ENCODE peak calls at places on chromosomes 2 and 18, in four cellular contexts. T, B, N and W are unnamed samples.

GRCh38 chr2:207531024-207531411 is 1.3 kb downstream of the CREB1 start:
- DNase-seq in T (no peak), B (no peak), N (no peak), W (no peak)

GRCh38 chr2:119826370-119826961 is 66.7 kb downstream of the PTPN4 start:
- DNase-seq in T (peak), B (no peak), N (peak), W (no peak)

GRCh38 chr2:33242845-33243244 is 233.6 kb upstream of the RASGRP3 start:
- DNase-seq in T (peak), B (no peak), N (peak), W (no peak)

GRCh38 chr18:38011446-38011845 is 445.8 kb upstream of the CELF4 start:
- DNase-seq in T (no peak), B (no peak), N (no peak), W (no peak)

GRCh38 chr2:22855761-22856184 is 529.2 kb upstream of the KLHL29 start:
- DNase-seq in T (no peak), B (no peak), N (no peak), W (no peak)

GRCh38 chr18:37565985-37566478 is 434 bp upstream of the CELF4 start:
- DNase-seq in T (peak), B (peak), N (peak), W (no peak)

GRCh38 chr2:16466133-16466820 is 199.4 kb downstream of the CYRIA start:
- DNase-seq in T (no peak), B (no peak), N (no peak), W (no peak)

GRCh38 chr2:221254281-221254680 is 317.8 kb downstream of the EPHA4 start:
- DNase-seq in T (no peak), B (no peak), N (no peak), W (no peak)

GRCh38 chr2:155060906-155061305 is 362.4 kb downstream of the KCNJ3 start:
- DNase-seq in T (no peak), B (no peak), N (no peak), W (no peak)

DNA sequence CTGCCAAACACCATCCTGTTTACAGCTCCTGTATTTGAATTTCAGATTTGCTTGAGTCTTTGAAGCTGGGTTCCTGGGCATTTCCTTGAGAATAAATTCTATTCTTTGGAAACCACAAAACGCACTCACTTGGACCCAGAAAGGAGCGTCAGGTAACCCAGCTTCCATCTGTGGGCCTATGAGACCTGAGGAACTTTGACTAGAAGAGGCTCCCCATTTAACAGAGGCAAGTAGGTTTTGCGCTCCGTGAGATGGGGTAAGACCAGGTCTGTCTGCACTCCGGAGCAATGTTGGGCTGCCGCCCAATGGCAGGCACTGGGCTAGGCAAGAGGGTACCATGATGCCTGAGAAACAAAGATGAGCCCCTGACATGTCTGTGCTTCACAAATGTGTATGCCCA is 1.9 kb downstream of the EDAR start:
- DNase-seq in T (no peak), B (no peak), N (no peak), W (no peak)
- TF ChIP-seq CTCF in T (no peak), B (no peak), N (no peak), W (no peak)

GRCh38 chr2:24350826-24351626 is 9.3 kb downstream of the ITSN2 start:
- DNase-seq in T (no peak), B (no peak), N (no peak), W (no peak)

GRCh38 chr2:24353364-24353763 is 7.0 kb downstream of the ITSN2 start:
- DNase-seq in T (no peak), B (no peak), N (no peak), W (no peak)

GRCh38 chr2:24352664-24353063 is 7.7 kb downstream of the ITSN2 start:
- DNase-seq in T (no peak), B (no peak), N (peak), W (no peak)

GRCh38 chr2:24351627-24351938 is 8.8 kb downstream of the ITSN2 start:
- DNase-seq in T (no peak), B (no peak), N (no peak), W (no peak)

GRCh38 chr2:24351981-24352380 is 8.4 kb downstream of the ITSN2 start:
- DNase-seq in T (no peak), B (no peak), N (no peak), W (no peak)
- TF ChIP-seq CTCF in T (peak), B (no peak), N (no peak), W (no peak)

DNA sequence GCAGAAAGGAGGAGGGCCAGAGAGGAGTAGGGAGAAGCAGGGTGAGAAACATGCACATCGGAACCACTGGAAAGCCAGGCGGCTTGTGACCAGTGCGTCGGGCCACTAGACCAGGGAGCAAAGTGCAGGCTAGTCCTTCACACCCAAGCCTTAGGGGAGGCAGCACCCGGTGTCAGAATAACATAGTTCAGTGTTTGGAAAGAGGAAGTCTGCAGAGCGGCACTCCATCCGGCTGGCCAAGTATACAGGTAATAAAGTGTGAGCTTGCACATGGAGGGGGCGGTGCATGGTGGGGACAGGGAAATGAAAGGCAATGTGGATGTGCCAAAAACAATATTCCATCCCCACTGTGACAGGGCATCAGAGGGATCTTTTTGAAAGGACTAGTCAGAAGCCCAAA is 69.7 kb downstream of the ZNF521 start:
- DNase-seq in T (no peak), B (no peak), N (no peak), W (no peak)
- TF ChIP-seq CTCF in T (no peak), B (no peak), N (no peak), W (no peak)

DNA sequence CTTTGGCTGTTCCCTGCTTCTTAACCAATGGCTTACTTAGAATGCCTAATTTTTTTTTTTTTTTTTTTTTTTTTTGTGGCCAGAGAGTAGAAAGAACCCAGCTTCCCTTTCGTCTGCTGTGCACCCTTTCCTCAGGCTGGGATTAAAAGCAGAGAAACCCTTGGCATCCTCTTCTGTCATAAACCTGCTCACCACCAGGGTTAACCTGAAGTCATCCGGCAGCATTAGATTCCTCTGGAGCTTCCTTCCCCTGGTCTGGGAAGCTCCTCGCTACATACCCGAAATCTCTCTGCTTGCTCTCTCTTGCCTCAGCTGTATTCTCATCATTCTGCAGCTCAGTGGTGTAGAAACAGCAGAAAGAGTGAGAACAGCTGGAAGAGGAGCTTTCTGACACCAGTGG is 339.1 kb upstream of the MEIS1 start:
- DNase-seq in T (no peak), B (no peak), N (no peak), W (no peak)
- TF ChIP-seq CTCF in T (no peak), B (no peak), N (no peak), W (no peak)

DNA sequence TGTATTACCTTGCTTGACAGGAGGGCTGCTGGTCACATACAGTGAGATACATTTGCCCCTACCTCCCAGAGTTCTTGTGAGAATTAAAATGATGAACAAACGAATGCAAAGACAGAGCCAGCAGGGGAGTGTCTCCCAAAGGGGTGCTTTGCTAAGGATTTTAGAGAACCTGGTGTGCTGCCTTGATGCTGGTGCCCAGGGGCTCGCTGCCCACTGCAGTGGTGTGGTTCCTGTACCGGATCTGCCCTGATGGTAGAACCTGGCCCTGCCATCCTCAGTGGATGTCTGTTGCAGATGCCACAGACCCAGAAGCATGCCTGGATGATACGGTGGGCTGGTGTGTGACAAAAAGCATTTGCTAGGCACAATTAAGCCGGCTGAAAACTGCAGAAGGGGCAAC is 414.8 kb upstream of the HS6ST1 start:
- DNase-seq in T (no peak), B (no peak), N (no peak), W (no peak)
- TF ChIP-seq CTCF in T (no peak), B (no peak), N (no peak), W (no peak)

GRCh38 chr2:158998486-158999248 is 30.2 kb downstream of the TANC1 start:
- DNase-seq in T (no peak), B (no peak), N (peak), W (no peak)

GRCh38 chr2:158997037-158997785 is 28.8 kb downstream of the TANC1 start:
- DNase-seq in T (no peak), B (no peak), N (no peak), W (no peak)

GRCh38 chr2:158994920-158995676 is 26.7 kb downstream of the TANC1 start:
- DNase-seq in T (no peak), B (no peak), N (no peak), W (no peak)

GRCh38 chr2:158995677-158996049 is 27.2 kb downstream of the TANC1 start:
- DNase-seq in T (no peak), B (no peak), N (no peak), W (no peak)

DNA sequence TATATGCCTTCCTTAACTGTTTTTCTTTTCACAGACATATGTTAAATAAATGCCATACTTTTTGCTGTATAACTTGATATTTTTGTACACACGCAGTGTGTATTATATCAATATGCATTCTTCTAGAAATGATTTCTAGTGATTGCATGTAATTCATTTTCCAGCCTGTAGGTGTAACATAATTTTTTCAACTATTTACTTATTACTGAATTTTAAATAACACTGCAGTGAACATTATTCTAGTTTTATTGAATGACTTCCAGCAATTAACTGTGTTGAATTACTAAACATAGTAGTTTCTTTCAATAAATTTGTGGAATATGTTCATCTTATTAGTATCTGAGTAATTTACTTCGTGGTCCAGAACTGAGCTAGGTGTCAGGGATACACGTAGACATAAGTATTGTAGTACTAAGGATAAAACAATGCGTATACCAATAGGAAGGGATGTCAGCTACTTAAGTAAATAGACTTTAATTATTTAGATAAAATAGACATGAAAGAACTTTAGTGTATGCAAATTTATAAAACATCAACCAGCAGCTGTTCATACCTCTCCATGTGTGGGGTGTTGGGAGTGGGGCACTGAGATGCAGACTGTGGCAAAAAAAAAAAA is 28.0 kb downstream of the TANC1 start:
- DNase-seq in T (no peak), B (no peak), N (no peak), W (no peak)
- TF ChIP-seq CTCF in T (peak), B (peak), N (no peak), W (peak)